ENCODE peak calls at places on chromosomes 2 and 18, in seven cellular contexts. One of them, this sample, is unnamed.

GRCh38 chr18:21703241-21703820 is 1.2 kb downstream of the ABHD3 start:
- DNase-seq in ureter: peak; percentile 41
- DNase-seq in A549: no peak
- DNase-seq in anterior cingulate cortex: no peak
- DNase-seq in caudate nucleus: no peak
- DNase-seq in stimulated activated CD4-positive, alpha-beta T cell treated with anti-CD3 and anti-CD28 coated beads, Interleukin-1b, Interleukin-23, amount 100 ng/mL, for 1 hour: no peak
- DNase-seq in effector memory CD8-positive, alpha-beta T cell: no peak
- DNase-seq in this sample: peak; percentile 49

GRCh38 chr2:160411167-160411566 is 82.4 kb downstream of the RBMS1 start:
- DNase-seq in ureter: no peak
- DNase-seq in stimulated activated CD4-positive, alpha-beta T cell treated with anti-CD3 and anti-CD28 coated beads, Interleukin-1b, Interleukin-23, amount 100 ng/mL, for 1 hour: no peak
- DNase-seq in A549: no peak
- DNase-seq in caudate nucleus: no peak
- DNase-seq in effector memory CD8-positive, alpha-beta T cell: peak; percentile 10
- DNase-seq in anterior cingulate cortex: no peak
- DNase-seq in this sample: no peak

GRCh38 chr2:101474752-101475384 is at the start of gene RFX8:
- DNase-seq in effector memory CD8-positive, alpha-beta T cell: peak; percentile 9
- DNase-seq in caudate nucleus: no peak
- DNase-seq in stimulated activated CD4-positive, alpha-beta T cell treated with anti-CD3 and anti-CD28 coated beads, Interleukin-1b, Interleukin-23, amount 100 ng/mL, for 1 hour: peak; percentile 16
- DNase-seq in anterior cingulate cortex: no peak
- DNase-seq in A549: no peak
- DNase-seq in ureter: no peak
- DNase-seq in this sample: no peak

GRCh38 chr18:5309888-5310470 is 14.5 kb upstream of the ZBTB14 start:
- DNase-seq in stimulated activated CD4-positive, alpha-beta T cell treated with anti-CD3 and anti-CD28 coated beads, Interleukin-1b, Interleukin-23, amount 100 ng/mL, for 1 hour: no peak
- DNase-seq in ureter: no peak
- DNase-seq in A549: no peak
- DNase-seq in caudate nucleus: no peak
- DNase-seq in anterior cingulate cortex: no peak
- DNase-seq in effector memory CD8-positive, alpha-beta T cell: peak; percentile 26
- DNase-seq in this sample: no peak

GRCh38 chr2:135299656-135300244 is 231.3 kb downstream of the ZRANB3 start:
- DNase-seq in stimulated activated CD4-positive, alpha-beta T cell treated with anti-CD3 and anti-CD28 coated beads, Interleukin-1b, Interleukin-23, amount 100 ng/mL, for 1 hour: no peak
- DNase-seq in A549: no peak
- DNase-seq in effector memory CD8-positive, alpha-beta T cell: no peak
- DNase-seq in ureter: no peak
- DNase-seq in caudate nucleus: no peak
- DNase-seq in anterior cingulate cortex: no peak
- DNase-seq in this sample: no peak

GRCh38 chr2:40178971-40179370 is 272.9 kb downstream of the SLC8A1 start:
- DNase-seq in effector memory CD8-positive, alpha-beta T cell: no peak
- DNase-seq in anterior cingulate cortex: no peak
- DNase-seq in caudate nucleus: no peak
- DNase-seq in A549: no peak
- DNase-seq in stimulated activated CD4-positive, alpha-beta T cell treated with anti-CD3 and anti-CD28 coated beads, Interleukin-1b, Interleukin-23, amount 100 ng/mL, for 1 hour: no peak
- DNase-seq in ureter: no peak
- DNase-seq in this sample: no peak

GRCh38 chr2:95106081-95106480 is 15.5 kb downstream of the MRPS5 start:
- DNase-seq in anterior cingulate cortex: no peak
- DNase-seq in effector memory CD8-positive, alpha-beta T cell: no peak
- DNase-seq in ureter: no peak
- DNase-seq in stimulated activated CD4-positive, alpha-beta T cell treated with anti-CD3 and anti-CD28 coated beads, Interleukin-1b, Interleukin-23, amount 100 ng/mL, for 1 hour: no peak
- DNase-seq in caudate nucleus: no peak
- DNase-seq in A549: no peak
- DNase-seq in this sample: no peak

GRCh38 chr2:18671363-18671762 is 82.0 kb upstream of the NT5C1B start:
- DNase-seq in effector memory CD8-positive, alpha-beta T cell: no peak
- DNase-seq in ureter: no peak
- DNase-seq in stimulated activated CD4-positive, alpha-beta T cell treated with anti-CD3 and anti-CD28 coated beads, Interleukin-1b, Interleukin-23, amount 100 ng/mL, for 1 hour: no peak
- DNase-seq in anterior cingulate cortex: no peak
- DNase-seq in A549: no peak
- DNase-seq in caudate nucleus: no peak
- DNase-seq in this sample: no peak

GRCh38 chr18:5543854-5544389 is at the start of gene EPB41L3:
- DNase-seq in stimulated activated CD4-positive, alpha-beta T cell treated with anti-CD3 and anti-CD28 coated beads, Interleukin-1b, Interleukin-23, amount 100 ng/mL, for 1 hour: no peak
- DNase-seq in A549: no peak
- DNase-seq in anterior cingulate cortex: peak; percentile 22
- DNase-seq in ureter: no peak
- DNase-seq in effector memory CD8-positive, alpha-beta T cell: no peak
- DNase-seq in caudate nucleus: peak; percentile 28
- DNase-seq in this sample: no peak

GRCh38 chr2:218959141-218959731 is at the start of gene CDK5R2:
- DNase-seq in ureter: peak; percentile 83
- DNase-seq in caudate nucleus: peak; percentile 89
- DNase-seq in anterior cingulate cortex: peak; percentile 54
- DNase-seq in A549: peak; percentile 88
- DNase-seq in stimulated activated CD4-positive, alpha-beta T cell treated with anti-CD3 and anti-CD28 coated beads, Interleukin-1b, Interleukin-23, amount 100 ng/mL, for 1 hour: peak; percentile 51
- DNase-seq in effector memory CD8-positive, alpha-beta T cell: peak; percentile 49
- DNase-seq in this sample: peak; percentile 94

GRCh38 chr18:49562481-49563129 is 748 bp downstream of the LIPG start:
- DNase-seq in effector memory CD8-positive, alpha-beta T cell: no peak
- DNase-seq in stimulated activated CD4-positive, alpha-beta T cell treated with anti-CD3 and anti-CD28 coated beads, Interleukin-1b, Interleukin-23, amount 100 ng/mL, for 1 hour: no peak
- DNase-seq in caudate nucleus: no peak
- DNase-seq in anterior cingulate cortex: no peak
- DNase-seq in ureter: no peak
- DNase-seq in A549: no peak
- DNase-seq in this sample: no peak

GRCh38 chr18:8300749-8301148 is 308.5 kb upstream of the RAB12 start:
- DNase-seq in effector memory CD8-positive, alpha-beta T cell: no peak
- DNase-seq in caudate nucleus: no peak
- DNase-seq in stimulated activated CD4-positive, alpha-beta T cell treated with anti-CD3 and anti-CD28 coated beads, Interleukin-1b, Interleukin-23, amount 100 ng/mL, for 1 hour: no peak
- DNase-seq in anterior cingulate cortex: no peak
- DNase-seq in ureter: no peak
- DNase-seq in A549: no peak
- DNase-seq in this sample: no peak

GRCh38 chr2:23385748-23386421 is 906 bp downstream of the KLHL29 start:
- DNase-seq in anterior cingulate cortex: no peak
- DNase-seq in effector memory CD8-positive, alpha-beta T cell: no peak
- DNase-seq in A549: peak; percentile 25
- DNase-seq in ureter: no peak
- DNase-seq in caudate nucleus: no peak
- DNase-seq in stimulated activated CD4-positive, alpha-beta T cell treated with anti-CD3 and anti-CD28 coated beads, Interleukin-1b, Interleukin-23, amount 100 ng/mL, for 1 hour: no peak
- DNase-seq in this sample: peak; percentile 64

GRCh38 chr2:120443946-120444345 is 98.0 kb downstream of the INHBB start:
- DNase-seq in A549: no peak
- DNase-seq in anterior cingulate cortex: no peak
- DNase-seq in effector memory CD8-positive, alpha-beta T cell: no peak
- DNase-seq in caudate nucleus: no peak
- DNase-seq in stimulated activated CD4-positive, alpha-beta T cell treated with anti-CD3 and anti-CD28 coated beads, Interleukin-1b, Interleukin-23, amount 100 ng/mL, for 1 hour: no peak
- DNase-seq in ureter: no peak
- DNase-seq in this sample: no peak

GRCh38 chr18:21344860-21345259 is 102.8 kb downstream of the GREB1L start:
- DNase-seq in effector memory CD8-positive, alpha-beta T cell: no peak
- DNase-seq in A549: no peak
- DNase-seq in stimulated activated CD4-positive, alpha-beta T cell treated with anti-CD3 and anti-CD28 coated beads, Interleukin-1b, Interleukin-23, amount 100 ng/mL, for 1 hour: no peak
- DNase-seq in ureter: no peak
- DNase-seq in anterior cingulate cortex: no peak
- DNase-seq in caudate nucleus: no peak
- DNase-seq in this sample: no peak

GRCh38 chr2:210195066-210195852 is 24.1 kb upstream of the KANSL1L start:
- DNase-seq in A549: peak; percentile 57
- DNase-seq in ureter: no peak
- DNase-seq in effector memory CD8-positive, alpha-beta T cell: no peak
- DNase-seq in stimulated activated CD4-positive, alpha-beta T cell treated with anti-CD3 and anti-CD28 coated beads, Interleukin-1b, Interleukin-23, amount 100 ng/mL, for 1 hour: no peak
- DNase-seq in anterior cingulate cortex: no peak
- DNase-seq in caudate nucleus: no peak
- DNase-seq in this sample: no peak

GRCh38 chr2:70676301-70677035 is 91.5 kb downstream of the ADD2 start:
- DNase-seq in caudate nucleus: no peak
- DNase-seq in stimulated activated CD4-positive, alpha-beta T cell treated with anti-CD3 and anti-CD28 coated beads, Interleukin-1b, Interleukin-23, amount 100 ng/mL, for 1 hour: no peak
- DNase-seq in anterior cingulate cortex: no peak
- DNase-seq in effector memory CD8-positive, alpha-beta T cell: no peak
- DNase-seq in ureter: no peak
- DNase-seq in A549: no peak
- DNase-seq in this sample: no peak

GRCh38 chr2:168371273-168371992 is 84.6 kb upstream of the CERS6 start:
- DNase-seq in A549: no peak
- DNase-seq in effector memory CD8-positive, alpha-beta T cell: peak; percentile 1
- DNase-seq in ureter: no peak
- DNase-seq in caudate nucleus: no peak
- DNase-seq in stimulated activated CD4-positive, alpha-beta T cell treated with anti-CD3 and anti-CD28 coated beads, Interleukin-1b, Interleukin-23, amount 100 ng/mL, for 1 hour: no peak
- DNase-seq in anterior cingulate cortex: no peak
- DNase-seq in this sample: no peak

GRCh38 chr2:31131871-31132270 is 6.4 kb downstream of the GALNT14 start:
- DNase-seq in stimulated activated CD4-positive, alpha-beta T cell treated with anti-CD3 and anti-CD28 coated beads, Interleukin-1b, Interleukin-23, amount 100 ng/mL, for 1 hour: no peak
- DNase-seq in effector memory CD8-positive, alpha-beta T cell: no peak
- DNase-seq in ureter: no peak
- DNase-seq in caudate nucleus: no peak
- DNase-seq in anterior cingulate cortex: no peak
- DNase-seq in A549: no peak
- DNase-seq in this sample: no peak

GRCh38 chr2:236112466-236112865 is 55.7 kb downstream of the GBX2 start:
- DNase-seq in caudate nucleus: no peak
- DNase-seq in anterior cingulate cortex: no peak
- DNase-seq in ureter: no peak
- DNase-seq in effector memory CD8-positive, alpha-beta T cell: no peak
- DNase-seq in A549: no peak
- DNase-seq in stimulated activated CD4-positive, alpha-beta T cell treated with anti-CD3 and anti-CD28 coated beads, Interleukin-1b, Interleukin-23, amount 100 ng/mL, for 1 hour: no peak
- DNase-seq in this sample: no peak

GRCh38 chr2:101704046-101704466 is 6.5 kb downstream of the MAP4K4 start:
- DNase-seq in effector memory CD8-positive, alpha-beta T cell: no peak
- DNase-seq in A549: peak; percentile 32
- DNase-seq in anterior cingulate cortex: no peak
- DNase-seq in caudate nucleus: no peak
- DNase-seq in stimulated activated CD4-positive, alpha-beta T cell treated with anti-CD3 and anti-CD28 coated beads, Interleukin-1b, Interleukin-23, amount 100 ng/mL, for 1 hour: no peak
- DNase-seq in ureter: no peak
- DNase-seq in this sample: no peak

GRCh38 chr2:24793752-24794477 is 690 bp downstream of the CENPO start:
- DNase-seq in stimulated activated CD4-positive, alpha-beta T cell treated with anti-CD3 and anti-CD28 coated beads, Interleukin-1b, Interleukin-23, amount 100 ng/mL, for 1 hour: no peak
- DNase-seq in anterior cingulate cortex: no peak
- DNase-seq in ureter: no peak
- DNase-seq in effector memory CD8-positive, alpha-beta T cell: no peak
- DNase-seq in A549: peak; percentile 42
- DNase-seq in caudate nucleus: no peak
- DNase-seq in this sample: peak; percentile 28

GRCh38 chr18:3061581-3062416 is 48.9 kb upstream of the LPIN2 start:
- DNase-seq in ureter: no peak
- DNase-seq in caudate nucleus: no peak
- DNase-seq in stimulated activated CD4-positive, alpha-beta T cell treated with anti-CD3 and anti-CD28 coated beads, Interleukin-1b, Interleukin-23, amount 100 ng/mL, for 1 hour: peak; percentile 2
- DNase-seq in A549: no peak
- DNase-seq in effector memory CD8-positive, alpha-beta T cell: peak; percentile 57
- DNase-seq in anterior cingulate cortex: no peak
- DNase-seq in this sample: no peak

GRCh38 chr2:190891913-190892312 is 11.3 kb downstream of the GLS start:
- DNase-seq in anterior cingulate cortex: no peak
- DNase-seq in A549: no peak
- DNase-seq in stimulated activated CD4-positive, alpha-beta T cell treated with anti-CD3 and anti-CD28 coated beads, Interleukin-1b, Interleukin-23, amount 100 ng/mL, for 1 hour: no peak
- DNase-seq in caudate nucleus: no peak
- DNase-seq in ureter: no peak
- DNase-seq in effector memory CD8-positive, alpha-beta T cell: no peak
- DNase-seq in this sample: no peak

GRCh38 chr18:76496200-76496890 is 1.3 kb upstream of the ZNF516 start:
- DNase-seq in stimulated activated CD4-positive, alpha-beta T cell treated with anti-CD3 and anti-CD28 coated beads, Interleukin-1b, Interleukin-23, amount 100 ng/mL, for 1 hour: no peak
- DNase-seq in caudate nucleus: no peak
- DNase-seq in ureter: peak; percentile 64
- DNase-seq in A549: peak; percentile 47
- DNase-seq in effector memory CD8-positive, alpha-beta T cell: peak; percentile 36
- DNase-seq in anterior cingulate cortex: no peak
- DNase-seq in this sample: no peak

GRCh38 chr2:714005-714741 is 37.0 kb upstream of the TMEM18 start:
- DNase-seq in A549: peak; percentile 74
- DNase-seq in ureter: peak; percentile 64
- DNase-seq in caudate nucleus: no peak
- DNase-seq in stimulated activated CD4-positive, alpha-beta T cell treated with anti-CD3 and anti-CD28 coated beads, Interleukin-1b, Interleukin-23, amount 100 ng/mL, for 1 hour: no peak
- DNase-seq in anterior cingulate cortex: no peak
- DNase-seq in effector memory CD8-positive, alpha-beta T cell: peak; percentile 9
- DNase-seq in this sample: peak; percentile 10

GRCh38 chr2:235709124-235709813 is 215.4 kb downstream of the AGAP1 start:
- DNase-seq in effector memory CD8-positive, alpha-beta T cell: no peak
- DNase-seq in A549: peak; percentile 73
- DNase-seq in caudate nucleus: no peak
- DNase-seq in anterior cingulate cortex: no peak
- DNase-seq in stimulated activated CD4-positive, alpha-beta T cell treated with anti-CD3 and anti-CD28 coated beads, Interleukin-1b, Interleukin-23, amount 100 ng/mL, for 1 hour: no peak
- DNase-seq in ureter: no peak
- DNase-seq in this sample: peak; percentile 20

GRCh38 chr2:88492002-88492401 is 39.5 kb upstream of the FOXI3 start:
- DNase-seq in stimulated activated CD4-positive, alpha-beta T cell treated with anti-CD3 and anti-CD28 coated beads, Interleukin-1b, Interleukin-23, amount 100 ng/mL, for 1 hour: no peak
- DNase-seq in effector memory CD8-positive, alpha-beta T cell: no peak
- DNase-seq in ureter: no peak
- DNase-seq in anterior cingulate cortex: no peak
- DNase-seq in caudate nucleus: no peak
- DNase-seq in A549: no peak
- DNase-seq in this sample: no peak

GRCh38 chr2:25521665-25522387 is 151.6 kb downstream of the DTNB start:
- DNase-seq in stimulated activated CD4-positive, alpha-beta T cell treated with anti-CD3 and anti-CD28 coated beads, Interleukin-1b, Interleukin-23, amount 100 ng/mL, for 1 hour: no peak
- DNase-seq in caudate nucleus: no peak
- DNase-seq in ureter: no peak
- DNase-seq in A549: peak; percentile 76
- DNase-seq in effector memory CD8-positive, alpha-beta T cell: peak; percentile 44
- DNase-seq in anterior cingulate cortex: no peak
- DNase-seq in this sample: peak; percentile 16

GRCh38 chr2:174768557-174768956 is 4.3 kb upstream of the CHRNA1 start:
- DNase-seq in stimulated activated CD4-positive, alpha-beta T cell treated with anti-CD3 and anti-CD28 coated beads, Interleukin-1b, Interleukin-23, amount 100 ng/mL, for 1 hour: no peak
- DNase-seq in anterior cingulate cortex: no peak
- DNase-seq in A549: no peak
- DNase-seq in effector memory CD8-positive, alpha-beta T cell: no peak
- DNase-seq in caudate nucleus: no peak
- DNase-seq in ureter: no peak
- DNase-seq in this sample: no peak

GRCh38 chr2:196275646-196276352 is 104.4 kb upstream of the STK17B start:
- DNase-seq in ureter: no peak
- DNase-seq in A549: peak; percentile 24
- DNase-seq in caudate nucleus: no peak
- DNase-seq in anterior cingulate cortex: no peak
- DNase-seq in effector memory CD8-positive, alpha-beta T cell: no peak
- DNase-seq in stimulated activated CD4-positive, alpha-beta T cell treated with anti-CD3 and anti-CD28 coated beads, Interleukin-1b, Interleukin-23, amount 100 ng/mL, for 1 hour: no peak
- DNase-seq in this sample: no peak

GRCh38 chr2:209911486-209911885 is 91.0 kb upstream of the RPE start:
- DNase-seq in anterior cingulate cortex: no peak
- DNase-seq in stimulated activated CD4-positive, alpha-beta T cell treated with anti-CD3 and anti-CD28 coated beads, Interleukin-1b, Interleukin-23, amount 100 ng/mL, for 1 hour: no peak
- DNase-seq in ureter: no peak
- DNase-seq in A549: no peak
- DNase-seq in caudate nucleus: no peak
- DNase-seq in effector memory CD8-positive, alpha-beta T cell: no peak
- DNase-seq in this sample: no peak

GRCh38 chr2:196153480-196153879 is 17.9 kb downstream of the STK17B start:
- DNase-seq in ureter: no peak
- DNase-seq in A549: no peak
- DNase-seq in effector memory CD8-positive, alpha-beta T cell: no peak
- DNase-seq in stimulated activated CD4-positive, alpha-beta T cell treated with anti-CD3 and anti-CD28 coated beads, Interleukin-1b, Interleukin-23, amount 100 ng/mL, for 1 hour: no peak
- DNase-seq in caudate nucleus: no peak
- DNase-seq in anterior cingulate cortex: no peak
- DNase-seq in this sample: no peak

GRCh38 chr2:23649819-23650218 is 264.8 kb downstream of the KLHL29 start:
- DNase-seq in stimulated activated CD4-positive, alpha-beta T cell treated with anti-CD3 and anti-CD28 coated beads, Interleukin-1b, Interleukin-23, amount 100 ng/mL, for 1 hour: no peak
- DNase-seq in A549: no peak
- DNase-seq in effector memory CD8-positive, alpha-beta T cell: no peak
- DNase-seq in ureter: no peak
- DNase-seq in caudate nucleus: no peak
- DNase-seq in anterior cingulate cortex: no peak
- DNase-seq in this sample: no peak

GRCh38 chr2:122542236-122542635 is 786.8 kb downstream of the TSN start:
- DNase-seq in ureter: no peak
- DNase-seq in effector memory CD8-positive, alpha-beta T cell: no peak
- DNase-seq in stimulated activated CD4-positive, alpha-beta T cell treated with anti-CD3 and anti-CD28 coated beads, Interleukin-1b, Interleukin-23, amount 100 ng/mL, for 1 hour: no peak
- DNase-seq in caudate nucleus: no peak
- DNase-seq in A549: no peak
- DNase-seq in anterior cingulate cortex: no peak
- DNase-seq in this sample: no peak